ENCODE peak calls at places on chromosomes 5 and 9, in five cellular contexts. One of them, this sample, is unnamed.
A peak's percentile ranks its signal among the peaks of the same experiment; 100 is the strongest.

GRCh38 chr9:19161257-19162025 is 34.1 kb upstream of the PLIN2 start:
- DNase-seq in HTR-8/SVneo: peak; percentile 67
- DNase-seq in cardiac septum: no peak
- DNase-seq in NCI-H146: no peak
- DNase-seq in LoVo: peak; percentile 94
- DNase-seq in this sample: no peak

GRCh38 chr5:160797020-160797419 is 55.0 kb downstream of the ATP10B start:
- DNase-seq in LoVo: no peak
- DNase-seq in NCI-H146: no peak
- DNase-seq in cardiac septum: no peak
- DNase-seq in HTR-8/SVneo: no peak
- DNase-seq in this sample: no peak

GRCh38 chr9:68507098-68507795 is 33.4 kb downstream of the TMEM252 start:
- DNase-seq in cardiac septum: no peak
- DNase-seq in LoVo: peak; percentile 6
- DNase-seq in HTR-8/SVneo: no peak
- DNase-seq in NCI-H146: no peak
- DNase-seq in this sample: no peak

GRCh38 chr9:121239071-121239470 is 28.9 kb upstream of the GSN start:
- DNase-seq in LoVo: no peak
- DNase-seq in cardiac septum: no peak
- DNase-seq in NCI-H146: no peak
- DNase-seq in HTR-8/SVneo: no peak
- DNase-seq in this sample: no peak

GRCh38 chr5:103587185-103587748 is 24.7 kb upstream of the NUDT12 start:
- DNase-seq in HTR-8/SVneo: peak; percentile 8
- DNase-seq in cardiac septum: no peak
- DNase-seq in LoVo: peak; percentile 25
- DNase-seq in NCI-H146: peak; percentile 4
- DNase-seq in this sample: no peak

GRCh38 chr9:14733130-14733529 is 10.6 kb upstream of the CER1 start:
- DNase-seq in NCI-H146: no peak
- DNase-seq in HTR-8/SVneo: no peak
- DNase-seq in cardiac septum: no peak
- DNase-seq in LoVo: no peak
- DNase-seq in this sample: no peak

GRCh38 chr9:135297716-135298075 is 181.9 kb upstream of the PPP1R26 start:
- DNase-seq in cardiac septum: no peak
- DNase-seq in NCI-H146: no peak
- DNase-seq in LoVo: no peak
- DNase-seq in HTR-8/SVneo: no peak
- DNase-seq in this sample: no peak

GRCh38 chr9:123322771-123323481 is 33.1 kb upstream of the CRB2 start:
- DNase-seq in HTR-8/SVneo: no peak
- DNase-seq in NCI-H146: no peak
- DNase-seq in LoVo: no peak
- DNase-seq in cardiac septum: no peak
- DNase-seq in this sample: no peak

GRCh38 chr5:172870261-172870806 is 36.3 kb downstream of the ERGIC1 start:
- DNase-seq in cardiac septum: no peak
- DNase-seq in NCI-H146: no peak
- DNase-seq in HTR-8/SVneo: peak; percentile 69
- DNase-seq in LoVo: no peak
- DNase-seq in this sample: peak; percentile 13

GRCh38 chr5:83974151-83974822 is 253.6 kb upstream of the HAPLN1 start:
- DNase-seq in LoVo: no peak
- DNase-seq in NCI-H146: no peak
- DNase-seq in HTR-8/SVneo: no peak
- DNase-seq in cardiac septum: no peak
- DNase-seq in this sample: no peak

GRCh38 chr5:113384787-113385186 is 50.0 kb downstream of the TSSK1B start:
- DNase-seq in NCI-H146: no peak
- DNase-seq in cardiac septum: no peak
- DNase-seq in HTR-8/SVneo: no peak
- DNase-seq in LoVo: no peak
- DNase-seq in this sample: no peak

GRCh38 chr9:133761641-133762248 is 23.6 kb upstream of the SARDH start:
- DNase-seq in HTR-8/SVneo: no peak
- DNase-seq in cardiac septum: peak; percentile 63
- DNase-seq in LoVo: no peak
- DNase-seq in NCI-H146: no peak
- DNase-seq in this sample: no peak

GRCh38 chr9:109036744-109037680 is 23.7 kb upstream of the CTNNAL1 start:
- DNase-seq in cardiac septum: no peak
- DNase-seq in HTR-8/SVneo: no peak
- DNase-seq in LoVo: peak; percentile 14
- DNase-seq in NCI-H146: no peak
- DNase-seq in this sample: no peak

GRCh38 chr5:79707535-79707934 is 17.9 kb downstream of the CMYA5 start:
- DNase-seq in NCI-H146: no peak
- DNase-seq in HTR-8/SVneo: no peak
- DNase-seq in cardiac septum: no peak
- DNase-seq in LoVo: no peak
- DNase-seq in this sample: no peak

GRCh38 chr5:16983022-16983639 is 47.0 kb upstream of the MYO10 start:
- DNase-seq in NCI-H146: no peak
- DNase-seq in HTR-8/SVneo: peak; percentile 66
- DNase-seq in LoVo: no peak
- DNase-seq in cardiac septum: no peak
- DNase-seq in this sample: no peak

GRCh38 chr9:36995927-36996471 is 38.1 kb downstream of the PAX5 start:
- DNase-seq in NCI-H146: peak; percentile 76
- DNase-seq in cardiac septum: no peak
- DNase-seq in HTR-8/SVneo: peak; percentile 71
- DNase-seq in LoVo: peak; percentile 23
- DNase-seq in this sample: peak; percentile 61

GRCh38 chr5:87190687-87191086 is 77.0 kb upstream of the RASA1 start:
- DNase-seq in cardiac septum: no peak
- DNase-seq in LoVo: no peak
- DNase-seq in NCI-H146: no peak
- DNase-seq in HTR-8/SVneo: no peak
- DNase-seq in this sample: no peak

GRCh38 chr9:70525553-70525952 is 111.1 kb upstream of the KLF9 start:
- DNase-seq in LoVo: no peak
- DNase-seq in HTR-8/SVneo: no peak
- DNase-seq in NCI-H146: no peak
- DNase-seq in cardiac septum: no peak
- DNase-seq in this sample: no peak